ENCODE peak calls at places on chromosomes 2 and 18, in ten cellular contexts. X, Q, N, Y, K, M, V, O, Z and R are unnamed samples.

GRCh38 chr2:129408570-129408969 is 570.9 kb upstream of the RAB6C start:
- DNase-seq in X (no peak), Q (no peak), N (no peak), Y (no peak), K (no peak), M (no peak), V (no peak), O (no peak), Z (no peak), R (no peak)

GRCh38 chr2:42105330-42106256 is 57.8 kb downstream of the PKDCC start:
- DNase-seq in X (no peak), Q (peak; percentile 24), N (no peak), Y (no peak), K (peak; percentile 28), M (no peak), V (no peak), O (no peak), Z (no peak), R (peak; percentile 87)

GRCh38 chr2:176151199-176152099 is at the start of gene HOXD4:
- DNase-seq in X (no peak), Q (no peak), N (no peak), Y (no peak), K (peak; percentile 51), M (no peak), V (no peak), O (no peak), Z (no peak), R (no peak)

GRCh38 chr2:60047944-60048525 is 505.4 kb downstream of the BCL11A start:
- DNase-seq in X (no peak), Q (no peak), N (no peak), Y (no peak), K (no peak), M (no peak), V (no peak), O (no peak), Z (no peak), R (peak; percentile 12)

GRCh38 chr2:217823626-217824025 is 179.2 kb downstream of the TNS1 start:
- DNase-seq in X (no peak), Q (no peak), N (no peak), Y (no peak), K (no peak), M (no peak), V (no peak), O (no peak), Z (no peak), R (no peak)

GRCh38 chr2:105879106-105879797 is 134.5 kb downstream of the NCK2 start:
- DNase-seq in X (no peak), Q (no peak), N (no peak), Y (no peak), K (no peak), M (no peak), V (no peak), O (peak; percentile 83), Z (no peak), R (no peak)

GRCh38 chr2:156399224-156399949 is 36.8 kb upstream of the GPD2 start:
- DNase-seq in X (no peak), Q (peak; percentile 59), N (no peak), Y (no peak), K (peak; percentile 23), M (peak; percentile 34), V (peak; percentile 29), O (peak; percentile 8), Z (no peak), R (no peak)

GRCh38 chr2:42568431-42569115 is at the start of gene MTA3:
- DNase-seq in X (peak; percentile 86), Q (peak; percentile 35), N (peak; percentile 25), Y (no peak), K (peak; percentile 77), M (peak; percentile 72), V (no peak), O (peak; percentile 67), Z (no peak), R (peak; percentile 67)

GRCh38 chr18:34122724-34123334 is 101.9 kb downstream of the NOL4 start:
- DNase-seq in X (peak; percentile 26), Q (peak; percentile 51), N (peak; percentile 52), Y (no peak), K (peak; percentile 85), M (peak; percentile 30), V (no peak), O (peak; percentile 20), Z (peak; percentile 22), R (peak; percentile 54)

GRCh38 chr2:186460465-186460864 is 25.6 kb upstream of the ZC3H15 start:
- DNase-seq in X (no peak), Q (peak; percentile 24), N (no peak), Y (no peak), K (peak; percentile 53), M (peak; percentile 9), V (no peak), O (no peak), Z (peak; percentile 7), R (no peak)